ENCODE peak calls at places on chromosome 12, in eight cellular contexts. N is CD4-positive, alpha-beta memory T cell; D is activated T-helper 1 cell treated with anti-CD3 and anti-CD28 coated beads, Interleukin-12 subunit alpha, Interleukin-12 subunit beta, Interleukin-2, Interleukin-4 antibody, amounts not matched to agents 30 ng/mL and 10 ng/mL and 1 ng/mL, durations not matched to agents 14 hours and 24 hours and 36 hours; O is endothelial cell; Z is stimulated activated CD8-positive, alpha-beta memory T cell treated with anti-CD3 and anti-CD28 coated beads, Interleukin-15, amount 100 ng/mL, for 1 hour; Q is mesothelial cell of epicardium; E is coronary artery; Y is LoVo. S is an unnamed sample.

GRCh38 chr12:20024194-20024593 is 344.1 kb upstream of the PDE3A start:
- DNase-seq in D (no peak), O (no peak), E (no peak), Y (no peak), Q (no peak), Z (no peak), N (no peak), S (no peak)

GRCh38 chr12:52223411-52224039 is 9.5 kb upstream of the KRT7 start:
- DNase-seq in Q (no peak), E (no peak), N (no peak), D (no peak), O (no peak), Y (no peak), Z (no peak), S (no peak)

GRCh38 chr12:132400011-132400641 is 70.7 kb upstream of the GALNT9 start:
- DNase-seq in Z (no peak), E (no peak), Q (no peak), D (no peak), N (no peak), Y (no peak), O (no peak), S (no peak)

GRCh38 chr12:51976376-51977160 is 25.1 kb downstream of the ACVR1B start:
- DNase-seq in D (no peak), Q (no peak), Z (no peak), E (no peak), O (no peak), N (no peak), Y (no peak), S (no peak)

GRCh38 chr12:69687390-69687789 is 11.7 kb downstream of the BEST3 start:
- DNase-seq in N (no peak), O (no peak), Y (no peak), Z (no peak), Q (no peak), E (no peak), D (no peak), S (no peak)

GRCh38 chr12:104909761-104910160 is 48.3 kb downstream of the SLC41A2 start:
- DNase-seq in Y (no peak), Q (no peak), Z (no peak), E (no peak), O (no peak), N (no peak), D (no peak), S (no peak)

GRCh38 chr12:20508962-20509361 is 140.6 kb downstream of the PDE3A start:
- DNase-seq in D (no peak), Z (no peak), E (no peak), Q (no peak), N (no peak), Y (no peak), O (no peak), S (no peak)

GRCh38 chr12:71125515-71125914 is 32.3 kb downstream of the TSPAN8 start:
- DNase-seq in O (no peak), Z (no peak), Y (no peak), D (no peak), Q (no peak), E (no peak), N (no peak), S (no peak)

GRCh38 chr12:1691123-1692007 is 495 bp downstream of the ADIPOR2 start:
- DNase-seq in Y (peak; percentile 45), D (peak; percentile 25), Z (no peak), N (no peak), E (no peak), Q (no peak), O (peak; percentile 46), S (peak; percentile 82)

GRCh38 chr12:55833056-55833455 is 3.7 kb upstream of the DNAJC14 start:
- DNase-seq in E (no peak), N (no peak), Q (no peak), Z (no peak), Y (no peak), O (no peak), D (no peak), S (no peak)

GRCh38 chr12:110280784-110281548 is at the start of gene ATP2A2:
- DNase-seq in N (peak; percentile 93), D (peak; percentile 89), Q (peak; percentile 84), Y (peak; percentile 97), O (peak; percentile 86), E (peak; percentile 88), Z (peak; percentile 66), S (peak; percentile 90)

GRCh38 chr12:1835178-1836131 is 15.1 kb downstream of the LRTM2 start:
- DNase-seq in D (no peak), N (no peak), Z (no peak), E (no peak), Y (no peak), O (no peak), Q (no peak), S (no peak)

GRCh38 chr12:101027200-101027599 is 182.8 kb downstream of the SLC5A8 start:
- DNase-seq in E (no peak), Z (no peak), Y (no peak), Q (no peak), D (no peak), O (no peak), N (no peak), S (no peak)

GRCh38 chr12:15603461-15604085 is 185.6 kb downstream of the EPS8 start:
- DNase-seq in Y (no peak), D (no peak), E (no peak), O (no peak), Z (no peak), Q (no peak), N (no peak), S (peak; percentile 5)

GRCh38 chr12:2958432-2959193 is 584 bp upstream of the TEAD4 start:
- DNase-seq in Z (no peak), E (peak; percentile 82), O (peak; percentile 66), Y (peak; percentile 91), D (no peak), Q (peak; percentile 47), N (no peak), S (no peak)

GRCh38 chr12:10957741-10958140 is 18.7 kb upstream of the TAS2R14 start:
- DNase-seq in N (no peak), Q (no peak), D (no peak), E (no peak), O (no peak), Z (no peak), Y (no peak), S (no peak)

GRCh38 chr12:65126482-65126881 is 5.4 kb upstream of the WIF1 start:
- DNase-seq in O (no peak), E (no peak), Q (no peak), Z (no peak), D (no peak), N (no peak), Y (no peak), S (no peak)

GRCh38 chr12:52949413-52950331 is 754 bp downstream of the KRT18 start:
- DNase-seq in Q (no peak), N (no peak), E (no peak), Z (no peak), D (no peak), Y (peak; percentile 97), O (peak; percentile 59), S (no peak)

GRCh38 chr12:53770281-53770680 is 18.5 kb upstream of the CISTR start:
- DNase-seq in Y (peak; percentile 85), Q (no peak), O (no peak), N (no peak), D (no peak), Z (no peak), E (no peak), S (no peak)

GRCh38 chr12:89384050-89384749 is 31.9 kb upstream of the DUSP6 start:
- DNase-seq in E (no peak), Q (no peak), D (no peak), Z (no peak), N (no peak), O (peak; percentile 9), Y (no peak), S (no peak)

GRCh38 chr12:53508534-53509199 is 1.4 kb upstream of the NPFF start:
- DNase-seq in Y (peak; percentile 87), N (peak; percentile 69), E (peak; percentile 86), Q (peak; percentile 60), O (peak; percentile 93), Z (peak; percentile 66), D (peak; percentile 79), S (peak; percentile 88)

GRCh38 chr12:56933826-56934625 is at the start of gene SDR9C7:
- DNase-seq in Y (no peak), N (no peak), Q (no peak), D (no peak), Z (no peak), E (peak; percentile 58), O (no peak), S (no peak)

GRCh38 chr12:131916306-131917138 is 12.6 kb upstream of the PUS1 start:
- DNase-seq in Q (no peak), D (no peak), Z (no peak), O (no peak), N (no peak), E (no peak), Y (no peak), S (no peak)

GRCh38 chr12:75334384-75335030 is at the start of gene GLIPR1L1:
- DNase-seq in D (peak; percentile 67), Y (peak; percentile 37), E (peak; percentile 92), N (peak; percentile 80), Q (peak; percentile 80), O (peak; percentile 91), Z (peak; percentile 80), S (peak; percentile 85)

GRCh38 chr12:104958946-104959841 is 1.1 kb upstream of the SLC41A2 start:
- DNase-seq in Z (no peak), O (no peak), D (no peak), Q (no peak), E (no peak), N (no peak), Y (peak; percentile 55), S (peak; percentile 60)

GRCh38 chr12:64730585-64730964 is 28.6 kb downstream of the GNS start:
- DNase-seq in Q (no peak), Z (no peak), N (no peak), O (no peak), Y (no peak), E (no peak), D (no peak), S (no peak)

GRCh38 chr12:110543252-110543959 is 39.7 kb downstream of the PPTC7 start:
- DNase-seq in Y (no peak), O (no peak), Z (no peak), D (no peak), E (peak; percentile 89), N (no peak), Q (no peak), S (no peak)

GRCh38 chr12:132003846-132004245 is 54.1 kb downstream of the EP400 start:
- DNase-seq in D (no peak), Y (no peak), E (no peak), O (no peak), N (no peak), Q (no peak), Z (no peak), S (no peak)

GRCh38 chr12:11787437-11787836 is 138.0 kb downstream of the ETV6 start:
- DNase-seq in Y (no peak), E (no peak), D (no peak), N (no peak), Z (no peak), O (no peak), Q (no peak), S (no peak)

GRCh38 chr12:108296933-108297332 is 42.2 kb downstream of the CMKLR1 start:
- DNase-seq in Q (no peak), Y (no peak), D (no peak), N (no peak), O (no peak), E (no peak), Z (no peak), S (no peak)

GRCh38 chr12:7075931-7076330 is 15.4 kb downstream of the C1S start:
- DNase-seq in Z (no peak), N (no peak), D (no peak), O (no peak), E (no peak), Y (no peak), Q (no peak), S (no peak)

GRCh38 chr12:101940400-101940950 is 63.1 kb downstream of the DRAM1 start:
- DNase-seq in E (no peak), Z (no peak), Y (no peak), O (no peak), D (no peak), Q (no peak), N (no peak), S (no peak)

GRCh38 chr12:62703011-62703380 is 232.0 kb downstream of the PPM1H start:
- DNase-seq in D (no peak), E (no peak), Q (no peak), N (no peak), Z (no peak), O (no peak), Y (no peak), S (no peak)

GRCh38 chr12:47799357-47799955 is 20.2 kb downstream of the HDAC7 start:
- DNase-seq in D (no peak), O (no peak), Y (no peak), E (peak; percentile 86), N (no peak), Z (no peak), Q (no peak), S (no peak)

S was measured in erythroblast.